ENCODE peak calls at places on chromosomes 11 and 22, in four cellular contexts. N is CD4-positive, alpha-beta T cell; J is omental fat pad; Z is HCT116. G is an unnamed sample.
A peak's percentile ranks its signal among the peaks of the same experiment; 100 is the strongest.

GRCh38 chr11:75563978-75564552 is 2.0 kb downstream of the SERPINH1 start:
- DNase-seq in N (no peak), J (no peak), Z (no peak), G (no peak)

GRCh38 chr11:69048718-69049489 is at the start of gene TPCN2:
- DNase-seq in N (peak; percentile 87), J (peak; percentile 61), Z (peak; percentile 91), G (peak; percentile 99)

GRCh38 chr11:46291441-46292143 is 14.1 kb downstream of the CREB3L1 start:
- DNase-seq in N (no peak), J (no peak), Z (no peak), G (no peak)

GRCh38 chr11:118791015-118791960 is at the start of gene DDX6:
- DNase-seq in N (peak; percentile 90), J (peak; percentile 74), Z (peak; percentile 45), G (peak; percentile 60)

GRCh38 chr11:124080319-124081001 is 34.8 kb upstream of the VWA5A start:
- DNase-seq in N (no peak), J (no peak), Z (no peak), G (no peak)

GRCh38 chr22:46551996-46552395 is 14.6 kb upstream of the CELSR1 start:
- DNase-seq in N (no peak), J (no peak), Z (no peak), G (no peak)

GRCh38 chr11:44592125-44592643 is 26.7 kb downstream of the CD82 start:
- DNase-seq in N (no peak), J (peak; percentile 46), Z (no peak), G (no peak)

GRCh38 chr11:100445231-100445735 is 241.8 kb upstream of the ARHGAP42 start:
- DNase-seq in N (no peak), J (no peak), Z (no peak), G (no peak)

GRCh38 chr22:30324008-30324730 is 2.6 kb downstream of the TBC1D10A start:
- DNase-seq in N (peak; percentile 33), J (no peak), Z (no peak), G (no peak)

GRCh38 chr11:71096751-71097388 is 155.5 kb downstream of the SHANK2 start:
- DNase-seq in N (no peak), J (no peak), Z (no peak), G (no peak)

GRCh38 chr11:44899959-44900358 is 50.7 kb downstream of the TP53I11 start:
- DNase-seq in N (no peak), J (no peak), Z (peak; percentile 48), G (no peak)

GRCh38 chr11:72614381-72614780 is 59.8 kb downstream of the PDE2A start:
- DNase-seq in N (no peak), J (no peak), Z (no peak), G (no peak)

GRCh38 chr11:46240371-46240770 is 37.1 kb upstream of the CREB3L1 start:
- DNase-seq in N (no peak), J (no peak), Z (no peak), G (no peak)

GRCh38 chr11:123569387-123569786 is 85.0 kb downstream of the SCN3B start:
- DNase-seq in N (no peak), J (no peak), Z (no peak), G (no peak)

GRCh38 chr11:111019931-111020381 is 225.6 kb upstream of the POU2AF2 start:
- DNase-seq in N (no peak), J (no peak), Z (no peak), G (no peak)

GRCh38 chr22:19798825-19799224 is 38.2 kb downstream of the TBX1 start:
- DNase-seq in N (no peak), J (no peak), Z (no peak), G (no peak)

GRCh38 chr11:1005913-1006312 is 30.6 kb downstream of the MUC6 start:
- DNase-seq in N (no peak), J (no peak), Z (no peak), G (no peak)

GRCh38 chr11:60842688-60843605 is 1.0 kb downstream of the CCDC86 start:
- DNase-seq in N (no peak), J (no peak), Z (no peak), G (no peak)

GRCh38 chr11:87454246-87454645 is 416.5 kb downstream of the TMEM135 start:
- DNase-seq in N (no peak), J (no peak), Z (no peak), G (no peak)

GRCh38 chr11:130849215-130849568 is 67.1 kb downstream of the SNX19 start:
- DNase-seq in N (no peak), J (no peak), Z (no peak), G (no peak)

GRCh38 chr11:31442086-31442485 is 67.3 kb downstream of the IMMP1L start:
- DNase-seq in N (no peak), J (no peak), Z (no peak), G (no peak)

GRCh38 chr11:129724866-129725265 is 90.8 kb upstream of the TMEM45B start:
- DNase-seq in N (no peak), J (no peak), Z (no peak), G (no peak)

GRCh38 chr22:32920032-32920628 is 118.6 kb downstream of the TIMP3 start:
- DNase-seq in N (no peak), J (no peak), Z (no peak), G (no peak)

GRCh38 chr11:79959318-79959717 is 518.5 kb upstream of the TENM4 start:
- DNase-seq in N (no peak), J (no peak), Z (no peak), G (no peak)

GRCh38 chr11:117458275-117459120 is 130.8 kb downstream of the CEP164 start:
- DNase-seq in N (no peak), J (no peak), Z (no peak), G (no peak)

GRCh38 chr22:25358421-25359170 is 139.2 kb downstream of the CRYBB2 start:
- DNase-seq in N (no peak), J (no peak), Z (no peak), G (no peak)

GRCh38 chr11:123430736-123431356 is 777 bp downstream of the GRAMD1B start:
- DNase-seq in N (peak; percentile 46), J (no peak), Z (no peak), G (peak; percentile 35)

GRCh38 chr11:123357353-123357989 is 72.6 kb upstream of the GRAMD1B start:
- DNase-seq in N (no peak), J (no peak), Z (no peak), G (no peak)

GRCh38 chr11:124825876-124826275 is 25.7 kb upstream of the MSANTD2 start:
- DNase-seq in N (no peak), J (no peak), Z (no peak), G (no peak)

GRCh38 chr22:24059121-24059520 is 48.0 kb downstream of the CABIN1 start:
- DNase-seq in N (no peak), J (no peak), Z (no peak), G (no peak)

GRCh38 chr11:131672191-131672590 is 301.8 kb downstream of the NTM start:
- DNase-seq in N (no peak), J (no peak), Z (no peak), G (no peak)

GRCh38 chr11:118699508-118700220 is 20.2 kb upstream of the TREH start:
- DNase-seq in N (peak; percentile 54), J (no peak), Z (no peak), G (no peak)

GRCh38 chr22:36641902-36642640 is 61.5 kb downstream of the CACNG2 start:
- DNase-seq in N (no peak), J (no peak), Z (no peak), G (no peak)

GRCh38 chr11:60872952-60873524 is 5.7 kb downstream of the ZP1 start:
- DNase-seq in N (no peak), J (no peak), Z (no peak), G (no peak)

GRCh38 chr11:11842426-11843008 is 745 bp downstream of the USP47 start:
- DNase-seq in N (peak; percentile 50), J (no peak), Z (peak; percentile 53), G (no peak)

GRCh38 chr11:92753161-92753560 is 216.3 kb upstream of the MTNR1B start:
- DNase-seq in N (no peak), J (no peak), Z (no peak), G (no peak)

GRCh38 chr11:66388746-66389386 is 17.3 kb upstream of the SLC29A2 start:
- DNase-seq in N (peak; percentile 69), J (no peak), Z (peak; percentile 75), G (no peak)
- TF ChIP-seq CTCF in N (peak; percentile 85), J (no peak), Z (peak; percentile 88), G (peak; percentile 86)

GRCh38 chr22:41237707-41238569 is 2.8 kb downstream of the CHADL start:
- DNase-seq in N (peak; percentile 80), J (no peak), Z (no peak), G (no peak)
- TF ChIP-seq CTCF in N (no peak), J (no peak), Z (peak; percentile 18), G (no peak)

GRCh38 chr22:27257987-27258386 is 543.6 kb downstream of the MN1 start:
- DNase-seq in N (no peak), J (no peak), Z (no peak), G (no peak)
- TF ChIP-seq CTCF in N (no peak), J (no peak), Z (peak; percentile 26), G (no peak)

GRCh38 chr22:26442086-26442756 is 13.2 kb downstream of the ASPHD2 start:
- DNase-seq in N (no peak), J (no peak), Z (no peak), G (no peak)
- TF ChIP-seq CTCF in N (no peak), J (no peak), Z (no peak), G (no peak)

GRCh38 chr11:112795142-112795815 is 165.9 kb upstream of the NCAM1 start:
- DNase-seq in N (no peak), J (no peak), Z (peak; percentile 38), G (no peak)
- TF ChIP-seq CTCF in N (peak; percentile 45), J (no peak), Z (peak; percentile 82), G (peak; percentile 64)

GRCh38 chr22:50236731-50237409 is 8.0 kb downstream of the TUBGCP6 start:
- DNase-seq in N (no peak), J (no peak), Z (no peak), G (no peak)
- TF ChIP-seq CTCF in N (no peak), J (no peak), Z (peak; percentile 59), G (peak; percentile 40)

G was measured in D721Med.